ENCODE peak calls at places on chromosomes 5 and 9, in five cellular contexts. H, M, S, T and F are unnamed samples.

GRCh38 chr5:65102826-65103673 is 334.3 kb downstream of the CWC27 start:
- DNase-seq in H (peak; percentile 88), M (peak; percentile 73), S (peak; percentile 71), T (peak; percentile 57), F (no peak)

GRCh38 chr5:74055446-74056097 is 429.6 kb downstream of the ARHGEF28 start:
- DNase-seq in H (no peak), M (no peak), S (no peak), T (no peak), F (no peak)

GRCh38 chr9:35406183-35406959 is 83.5 kb upstream of the RUSC2 start:
- DNase-seq in H (no peak), M (peak; percentile 90), S (no peak), T (peak; percentile 76), F (no peak)

GRCh38 chr5:76689321-76690026 is 26.5 kb upstream of the F2R start:
- DNase-seq in H (no peak), M (no peak), S (no peak), T (no peak), F (no peak)

GRCh38 chr9:93278164-93278563 is 94.2 kb downstream of the WNK2 start:
- DNase-seq in H (no peak), M (no peak), S (no peak), T (peak; percentile 10), F (no peak)

GRCh38 chr5:79526493-79526892 is 12.6 kb upstream of the HOMER1 start:
- DNase-seq in H (no peak), M (no peak), S (no peak), T (no peak), F (no peak)

GRCh38 chr5:53403758-53404157 is 76.7 kb upstream of the FST start:
- DNase-seq in H (no peak), M (no peak), S (no peak), T (no peak), F (no peak)

GRCh38 chr5:74736759-74737158 is 30.2 kb downstream of the GFM2 start:
- DNase-seq in H (no peak), M (no peak), S (no peak), T (no peak), F (no peak)

GRCh38 chr9:83238871-83239624 is 176.1 kb upstream of the RASEF start:
- DNase-seq in H (no peak), M (no peak), S (peak; percentile 14), T (peak; percentile 33), F (no peak)

GRCh38 chr9:85278769-85279168 is 463.0 kb downstream of the AGTPBP1 start:
- DNase-seq in H (no peak), M (no peak), S (no peak), T (no peak), F (no peak)

GRCh38 chr9:120892748-120893584 is 16.0 kb upstream of the PHF19 start:
- DNase-seq in H (no peak), M (no peak), S (no peak), T (no peak), F (no peak)

GRCh38 chr5:139985290-139985689 is 57.8 kb downstream of the NRG2 start:
- DNase-seq in H (no peak), M (no peak), S (no peak), T (no peak), F (no peak)

GRCh38 chr9:78973906-78974305 is 597.9 kb upstream of the TLE4 start:
- DNase-seq in H (no peak), M (no peak), S (no peak), T (no peak), F (no peak)

GRCh38 chr5:8538813-8539212 is 669.9 kb downstream of the MTRR start:
- DNase-seq in H (no peak), M (no peak), S (no peak), T (no peak), F (no peak)

GRCh38 chr5:50302815-50303490 is 138.1 kb downstream of the EMB start:
- DNase-seq in H (no peak), M (no peak), S (peak; percentile 28), T (no peak), F (no peak)

GRCh38 chr9:22446950-22447606 is 454 bp downstream of the DMRTA1 start:
- DNase-seq in H (no peak), M (peak; percentile 88), S (peak; percentile 76), T (peak; percentile 71), F (no peak)

GRCh38 chr9:129650680-129651235 is 8.8 kb upstream of the ASB6 start:
- DNase-seq in H (no peak), M (peak; percentile 41), S (no peak), T (no peak), F (no peak)

GRCh38 chr9:131657890-131658752 is 81.8 kb downstream of the RAPGEF1 start:
- DNase-seq in H (peak; percentile 43), M (no peak), S (peak; percentile 18), T (no peak), F (no peak)

GRCh38 chr5:473344-474192 is 30.6 kb downstream of the EXOC3 start:
- DNase-seq in H (peak; percentile 87), M (peak; percentile 87), S (peak; percentile 35), T (peak; percentile 32), F (no peak)

GRCh38 chr5:31854181-31854624 is 215.3 kb downstream of the PDZD2 start:
- DNase-seq in H (peak; percentile 83), M (no peak), S (peak; percentile 12), T (no peak), F (no peak)

GRCh38 chr5:194603-195209 is 3.4 kb downstream of the LRRC14B start:
- DNase-seq in H (no peak), M (no peak), S (no peak), T (no peak), F (no peak)

GRCh38 chr5:143244000-143244736 is 159.3 kb downstream of the NR3C1 start:
- DNase-seq in H (peak; percentile 92), M (no peak), S (peak; percentile 72), T (peak; percentile 37), F (peak; percentile 88)

GRCh38 chr5:118529361-118530154 is 458.8 kb downstream of the DTWD2 start:
- DNase-seq in H (no peak), M (no peak), S (no peak), T (no peak), F (no peak)

GRCh38 chr5:75023368-75024159 is 28.8 kb downstream of the GCNT4 start:
- DNase-seq in H (no peak), M (no peak), S (no peak), T (no peak), F (no peak)

GRCh38 chr5:61534481-61535267 is 202.6 kb downstream of the ZSWIM6 start:
- DNase-seq in H (no peak), M (no peak), S (no peak), T (no peak), F (no peak)

GRCh38 chr9:70479880-70480291 is 65.4 kb upstream of the KLF9 start:
- DNase-seq in H (peak; percentile 87), M (no peak), S (peak; percentile 43), T (peak; percentile 53), F (no peak)

GRCh38 chr9:86637515-86637914 is 283.3 kb upstream of the TUT7 start:
- DNase-seq in H (no peak), M (no peak), S (peak; percentile 9), T (no peak), F (peak; percentile 87)

GRCh38 chr5:147534172-147534951 is 24.5 kb upstream of the DPYSL3 start:
- DNase-seq in H (no peak), M (no peak), S (no peak), T (no peak), F (no peak)

GRCh38 chr5:71751422-71751821 is 32.3 kb downstream of the CARTPT start:
- DNase-seq in H (no peak), M (no peak), S (no peak), T (no peak), F (no peak)

DNA sequence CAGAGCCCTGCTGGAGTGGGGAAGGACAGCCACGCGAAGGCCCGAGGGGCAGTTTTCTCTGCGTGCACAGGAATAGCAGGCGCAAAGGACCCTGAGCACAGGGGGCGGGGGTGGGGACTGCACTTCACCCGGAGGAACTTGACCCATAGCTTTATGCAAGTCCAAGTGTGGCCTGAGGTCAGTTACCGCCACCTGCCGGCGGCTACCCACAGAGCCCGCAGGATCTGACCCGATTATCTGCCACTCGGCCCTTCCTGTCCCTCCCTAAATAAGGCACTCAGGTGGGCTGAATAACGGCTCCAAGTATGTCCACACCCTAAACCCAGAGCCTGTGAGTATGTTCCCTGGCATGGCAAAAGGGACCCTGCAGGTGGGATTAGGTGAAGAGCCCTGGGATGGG is 65.4 kb upstream of the FCN1 start:
- DNase-seq in H (peak; percentile 79), M (no peak), S (no peak), T (no peak), F (no peak)
- TF ChIP-seq CTCF in H (no peak), M (no peak), S (no peak), T (no peak), F (no peak)

GRCh38 chr5:127028822-127029457 is 1.4 kb downstream of the MARCHF3 start:
- DNase-seq in H (no peak), M (no peak), S (peak; percentile 12), T (peak; percentile 73), F (no peak)

GRCh38 chr5:127031863-127032232 is 1.5 kb upstream of the MARCHF3 start:
- DNase-seq in H (no peak), M (no peak), S (no peak), T (no peak), F (no peak)

GRCh38 chr5:127029513-127030258 is 672 bp downstream of the MARCHF3 start:
- DNase-seq in H (peak; percentile 88), M (peak; percentile 74), S (peak; percentile 84), T (peak; percentile 77), F (no peak)

GRCh38 chr5:127031147-127031862 is 947 bp upstream of the MARCHF3 start:
- DNase-seq in H (peak; percentile 86), M (peak; percentile 78), S (no peak), T (no peak), F (no peak)

GRCh38 chr5:127030259-127031146 is at the start of gene MARCHF3:
- DNase-seq in H (peak; percentile 99), M (peak; percentile 98), S (peak; percentile 99), T (peak; percentile 96), F (peak; percentile 99)
- TF ChIP-seq CTCF in H (no peak), M (no peak), S (peak; percentile 35), T (peak; percentile 17), F (peak; percentile 53)

DNA sequence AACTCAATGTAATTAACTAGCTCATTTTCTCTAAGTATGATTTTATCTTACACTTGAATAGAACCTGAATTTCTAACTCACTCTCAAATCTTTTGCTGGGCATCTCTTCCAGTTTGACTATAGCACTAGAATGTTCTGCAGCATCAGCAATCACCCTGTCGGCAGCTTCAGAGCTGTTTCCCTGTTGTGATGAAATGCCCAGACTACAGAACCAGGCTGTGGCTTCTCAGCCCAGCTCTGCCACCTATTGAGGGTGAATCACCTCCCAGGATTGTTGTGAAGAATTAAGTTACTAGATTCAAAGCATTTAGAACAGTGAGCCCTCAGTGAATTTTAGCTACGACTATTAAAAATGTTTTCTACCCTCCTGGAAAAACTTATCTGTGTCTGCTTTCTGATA is 90.4 kb upstream of the ANKRD55 start:
- DNase-seq in H (no peak), M (no peak), S (peak; percentile 71), T (no peak), F (no peak)
- TF ChIP-seq CTCF in H (no peak), M (no peak), S (no peak), T (no peak), F (peak; percentile 34)

GRCh38 chr9:124767830-124768229 is 3.3 kb downstream of the NR6A1 start:
- DNase-seq in H (no peak), M (no peak), S (no peak), T (no peak), F (no peak)

GRCh38 chr9:124768275-124768674 is 2.8 kb downstream of the NR6A1 start:
- DNase-seq in H (no peak), M (no peak), S (no peak), T (no peak), F (no peak)

GRCh38 chr9:124766326-124766725 is 4.8 kb downstream of the NR6A1 start:
- DNase-seq in H (no peak), M (no peak), S (no peak), T (no peak), F (no peak)

GRCh38 chr9:124765439-124765835 is 5.7 kb downstream of the NR6A1 start:
- DNase-seq in H (no peak), M (no peak), S (no peak), T (no peak), F (no peak)

GRCh38 chr9:124766815-124767554 is 4.1 kb downstream of the NR6A1 start:
- DNase-seq in H (no peak), M (no peak), S (no peak), T (no peak), F (no peak)
- TF ChIP-seq CTCF in H (no peak), M (no peak), S (no peak), T (no peak), F (peak; percentile 26)